ENCODE peak calls at places on chromosomes 12 and 14, in five cellular contexts. K is mammary epithelial cell, F is choroid plexus epithelial cell, H is BE2C, G is MM.1S. C is an unnamed sample.

GRCh38 chr12:31408778-31409177 is 82.8 kb upstream of the SINHCAF start:
- DNase-seq in H (no peak), F (no peak), K (no peak), G (no peak), C (no peak)

GRCh38 chr14:20811994-20812393 is 9.3 kb upstream of the RNASE1 start:
- DNase-seq in H (no peak), G (no peak), F (no peak), K (no peak), C (no peak)

GRCh38 chr14:90277581-90278198 is 21.3 kb downstream of the PSMC1 start:
- DNase-seq in K (no peak), G (no peak), F (no peak), H (no peak), C (no peak)

GRCh38 chr14:68715032-68715924 is 77.6 kb downstream of the ZFP36L1 start:
- DNase-seq in G (no peak), K (peak), F (peak), H (no peak), C (no peak)

GRCh38 chr14:90721619-90722305 is 94.5 kb downstream of the TTC7B start:
- DNase-seq in G (no peak), K (peak), H (no peak), F (no peak), C (no peak)

GRCh38 chr12:10339441-10339840 is 31.8 kb downstream of the KLRD1 start:
- DNase-seq in H (no peak), G (no peak), F (peak), K (peak), C (no peak)

GRCh38 chr14:33163109-33163508 is 224.4 kb downstream of the NPAS3 start:
- DNase-seq in G (no peak), H (no peak), K (no peak), F (no peak), C (no peak)

GRCh38 chr12:14239350-14239934 is 126.0 kb upstream of the ATF7IP start:
- DNase-seq in K (peak), F (peak), H (peak), G (peak), C (peak)

GRCh38 chr12:31728289-31728916 is 418 bp downstream of the AMN1 start:
- DNase-seq in G (no peak), H (no peak), K (no peak), F (no peak), C (peak)

GRCh38 chr12:47393403-47393790 is 312.4 kb downstream of the RPAP3 start:
- DNase-seq in G (no peak), H (no peak), K (no peak), F (peak), C (no peak)

GRCh38 chr12:106600503-106600902 is 17.7 kb downstream of the RFX4 start:
- DNase-seq in K (no peak), G (no peak), F (no peak), H (no peak), C (no peak)

GRCh38 chr14:95409472-95410307 is 90.0 kb upstream of the CLMN start:
- DNase-seq in F (no peak), G (no peak), H (no peak), K (no peak), C (no peak)

GRCh38 chr12:78007173-78007572 is 176.5 kb downstream of the NAV3 start:
- DNase-seq in F (no peak), K (no peak), H (no peak), G (no peak), C (no peak)

GRCh38 chr12:13121568-13121967 is 18.1 kb upstream of the GSG1 start:
- DNase-seq in K (no peak), G (no peak), H (no peak), F (no peak), C (no peak)

GRCh38 chr12:113359133-113359938 is 949 bp downstream of the PLBD2 start:
- DNase-seq in G (no peak), H (no peak), K (no peak), F (no peak), C (no peak)

GRCh38 chr12:121060149-121061001 is 21.3 kb upstream of the OASL start:
- DNase-seq in K (no peak), F (peak), G (peak), H (no peak), C (peak)

GRCh38 chr14:92253381-92253894 is 69.5 kb upstream of the SLC24A4 start:
- DNase-seq in G (no peak), H (no peak), K (no peak), F (peak), C (no peak)

GRCh38 chr12:48027183-48028002 is 23.1 kb upstream of the COL2A1 start:
- DNase-seq in H (no peak), F (no peak), G (no peak), K (no peak), C (no peak)

GRCh38 chr12:66920205-66920604 is 241.3 kb upstream of the GRIP1 start:
- DNase-seq in H (no peak), K (no peak), F (no peak), G (no peak), C (no peak)

GRCh38 chr12:120496353-120497340 is 734 bp downstream of the DYNLL1 start:
- DNase-seq in H (peak), F (peak), G (peak), K (peak), C (peak)

GRCh38 chr12:6612247-6612646 is 5.1 kb upstream of the CHD4 start:
- DNase-seq in F (no peak), K (no peak), G (peak), H (no peak), C (no peak)

GRCh38 chr12:104454997-104455396 is 1.8 kb upstream of the CHST11 start:
- DNase-seq in G (no peak), H (no peak), K (peak), F (no peak), C (no peak)

GRCh38 chr12:6534158-6534913 is at the start of gene GAPDH:
- DNase-seq in G (peak), K (peak), F (peak), H (peak), C (peak)

GRCh38 chr12:123752046-123752445 is 10.1 kb upstream of the DNAH10 start:
- DNase-seq in G (no peak), H (no peak), K (peak), F (no peak), C (no peak)

DNA sequence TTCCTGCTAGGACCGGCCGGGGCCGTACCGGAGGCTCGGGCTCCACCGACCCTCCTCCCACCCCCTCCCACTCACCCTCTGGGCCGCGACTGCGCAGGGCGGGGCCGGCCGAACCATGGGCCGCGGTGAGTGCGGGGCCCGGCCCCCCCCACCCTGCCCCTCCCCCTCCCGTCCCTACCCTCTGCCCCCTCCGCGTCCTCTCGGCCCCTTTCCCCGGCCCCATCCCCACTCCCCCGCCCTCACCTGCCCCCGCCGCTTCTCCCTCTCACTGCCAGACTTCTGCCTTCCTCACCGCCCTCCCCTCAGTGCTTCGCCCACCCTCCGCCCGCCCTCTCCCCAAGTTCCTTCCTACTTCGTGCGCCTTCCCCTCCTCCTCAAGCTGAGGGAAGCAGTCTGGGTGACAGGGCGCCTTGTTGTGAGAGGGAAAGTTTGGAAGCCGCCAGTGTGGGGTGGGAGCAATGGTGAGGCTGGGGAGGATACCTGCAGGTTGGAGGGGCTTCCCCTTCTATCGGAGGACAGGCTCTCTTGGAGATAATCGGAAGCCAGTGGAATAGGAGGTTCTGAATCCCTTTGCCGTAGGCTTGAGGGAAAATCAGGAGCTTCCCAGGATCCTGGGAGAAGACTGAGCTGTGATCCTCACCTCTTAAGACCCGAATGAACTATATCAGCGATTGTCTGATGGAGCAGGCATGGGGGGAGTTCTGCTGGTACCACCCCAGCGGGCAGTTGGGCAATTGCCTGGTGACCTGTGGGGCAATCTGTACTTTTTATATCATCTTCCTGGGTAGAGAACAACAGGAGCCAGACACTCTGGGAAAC is 472 bp downstream of the MBD6 start:
- DNase-seq in F (peak), H (peak), G (peak), K (peak), C (no peak)
- TF ChIP-seq CTCF in F (no peak), H (no peak), G (no peak), K (no peak), C (peak)

DNA sequence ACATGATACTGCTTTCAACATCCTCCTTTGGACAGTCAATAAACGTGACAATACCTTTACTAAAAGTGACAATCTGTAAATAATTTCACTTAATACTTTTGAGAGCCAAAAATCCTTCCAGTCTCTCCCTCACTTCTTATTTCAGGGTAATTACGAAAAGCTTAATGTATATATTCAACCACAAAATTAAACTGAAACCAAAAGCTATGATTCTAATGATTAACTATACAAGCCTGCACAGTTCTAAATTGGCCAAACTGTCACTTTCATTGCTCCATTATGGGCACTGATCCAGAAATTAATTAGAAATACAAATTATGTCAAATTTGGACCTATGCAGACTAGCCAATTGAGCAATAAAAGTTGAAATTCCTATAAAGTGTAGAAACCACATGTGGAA is 696.5 kb upstream of the MIS18BP1 start:
- DNase-seq in F (no peak), G (no peak), H (no peak), K (no peak), C (no peak)
- TF ChIP-seq CTCF in F (no peak), G (no peak), H (no peak), K (no peak), C (no peak)

DNA sequence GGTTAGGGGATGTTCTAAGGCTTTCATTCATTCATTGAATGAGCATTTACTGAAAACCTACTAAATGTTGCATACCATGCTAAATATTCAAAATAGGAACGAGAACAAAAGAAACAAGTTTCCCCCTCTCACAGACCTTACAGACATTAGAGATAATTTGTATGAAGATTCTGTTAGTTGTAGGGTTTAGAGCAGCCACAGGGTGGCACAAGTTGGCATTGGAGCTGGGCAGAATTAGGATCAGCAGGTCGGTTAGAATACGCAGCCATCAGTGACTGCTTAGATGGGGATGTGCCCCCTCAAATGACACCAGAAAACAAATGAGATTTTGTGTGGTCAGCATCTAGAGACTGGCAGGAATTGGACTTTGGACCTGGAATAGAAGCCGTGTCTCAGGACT is 166.3 kb upstream of the DAAM1 start:
- DNase-seq in K (no peak), G (no peak), F (no peak), H (no peak), C (no peak)
- TF ChIP-seq CTCF in K (peak), G (peak), F (peak), H (peak), C (peak)

GRCh38 chr12:115811929-115812328 is 465.6 kb downstream of the MED13L start:
- DNase-seq in K (no peak), G (no peak), F (peak), H (no peak), C (no peak)
- TF ChIP-seq CTCF in K (no peak), G (no peak), F (no peak), H (no peak), C (no peak)

DNA sequence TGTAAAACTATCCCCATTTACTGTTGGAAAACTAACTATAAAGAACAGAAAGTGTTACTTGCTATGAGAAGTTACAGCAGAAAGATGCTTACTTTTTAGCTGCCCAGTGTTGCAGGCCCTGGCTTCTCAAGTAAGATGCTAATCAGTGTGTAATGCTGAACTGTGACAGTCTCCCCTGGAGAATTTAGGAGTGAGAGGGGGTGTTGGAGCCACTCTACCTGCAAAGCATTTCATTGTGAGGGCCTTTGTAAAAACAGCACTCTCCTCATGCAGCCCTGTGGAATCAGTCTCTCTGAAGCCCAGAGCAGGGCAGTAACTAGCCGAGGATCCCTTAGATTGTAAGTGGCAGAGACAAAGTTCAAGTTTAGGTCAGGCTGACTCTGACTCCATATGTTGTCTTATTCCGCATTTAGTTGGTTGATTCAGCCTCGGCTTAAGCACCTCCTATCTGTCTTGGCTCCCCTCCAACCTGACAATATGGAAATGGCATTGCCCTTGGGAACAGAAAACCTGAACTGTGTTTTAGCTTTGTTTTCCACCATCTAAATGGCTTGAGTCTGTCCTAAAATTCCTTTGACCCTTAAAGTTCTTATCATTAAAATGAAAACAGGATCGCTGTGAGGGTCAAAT is 141.3 kb downstream of the PRKCH start:
- DNase-seq in H (peak), K (peak), G (no peak), F (peak), C (peak)
- TF ChIP-seq CTCF in H (peak), K (no peak), G (no peak), F (peak), C (no peak)

GRCh38 chr12:65123435-65124063 is 2.4 kb upstream of the WIF1 start:
- DNase-seq in F (peak), K (peak), H (peak), G (peak), C (peak)

GRCh38 chr12:65121956-65122469 is 908 bp upstream of the WIF1 start:
- DNase-seq in K (no peak), F (no peak), H (no peak), G (no peak), C (no peak)

GRCh38 chr12:65119063-65119462 is 2.0 kb downstream of the WIF1 start:
- DNase-seq in K (no peak), H (no peak), F (no peak), G (no peak), C (no peak)

GRCh38 chr12:65122661-65123060 is 1.6 kb upstream of the WIF1 start:
- DNase-seq in G (no peak), K (no peak), H (no peak), F (no peak), C (no peak)

GRCh38 chr12:65121049-65121955 is at the start of gene WIF1:
- DNase-seq in G (no peak), F (no peak), H (peak), K (peak), C (peak)
- TF ChIP-seq CTCF in G (peak), F (peak), H (peak), K (peak), C (peak)

DNA sequence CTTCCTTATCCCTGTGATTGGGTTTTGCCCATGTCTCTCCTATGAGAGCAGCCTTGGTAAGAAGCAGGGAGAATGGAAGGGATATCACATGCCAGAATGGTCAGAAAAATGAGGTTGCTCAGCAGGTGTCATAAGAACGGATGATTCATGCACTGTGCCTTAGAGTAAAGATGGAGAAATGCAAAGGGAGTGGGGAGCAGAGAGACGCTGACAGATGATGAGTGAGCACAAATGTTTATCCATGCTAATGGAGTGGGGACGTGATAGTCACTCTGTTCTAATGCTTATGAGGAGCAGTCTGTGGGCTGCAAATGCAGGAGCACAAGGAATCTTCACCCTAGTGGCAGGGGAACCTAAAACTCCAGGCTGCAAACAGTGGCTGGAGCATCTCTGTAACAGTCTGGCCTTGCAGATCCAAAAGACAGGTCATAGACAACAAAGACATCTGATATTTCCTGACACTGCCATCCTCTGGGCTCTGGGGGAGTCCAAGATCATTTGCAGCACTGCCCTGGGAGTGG is 243.2 kb downstream of the CACNA1C start:
- DNase-seq in K (peak), H (no peak), F (peak), G (no peak), C (no peak)
- TF ChIP-seq CTCF in K (no peak), H (no peak), F (no peak), G (no peak), C (no peak)

DNA sequence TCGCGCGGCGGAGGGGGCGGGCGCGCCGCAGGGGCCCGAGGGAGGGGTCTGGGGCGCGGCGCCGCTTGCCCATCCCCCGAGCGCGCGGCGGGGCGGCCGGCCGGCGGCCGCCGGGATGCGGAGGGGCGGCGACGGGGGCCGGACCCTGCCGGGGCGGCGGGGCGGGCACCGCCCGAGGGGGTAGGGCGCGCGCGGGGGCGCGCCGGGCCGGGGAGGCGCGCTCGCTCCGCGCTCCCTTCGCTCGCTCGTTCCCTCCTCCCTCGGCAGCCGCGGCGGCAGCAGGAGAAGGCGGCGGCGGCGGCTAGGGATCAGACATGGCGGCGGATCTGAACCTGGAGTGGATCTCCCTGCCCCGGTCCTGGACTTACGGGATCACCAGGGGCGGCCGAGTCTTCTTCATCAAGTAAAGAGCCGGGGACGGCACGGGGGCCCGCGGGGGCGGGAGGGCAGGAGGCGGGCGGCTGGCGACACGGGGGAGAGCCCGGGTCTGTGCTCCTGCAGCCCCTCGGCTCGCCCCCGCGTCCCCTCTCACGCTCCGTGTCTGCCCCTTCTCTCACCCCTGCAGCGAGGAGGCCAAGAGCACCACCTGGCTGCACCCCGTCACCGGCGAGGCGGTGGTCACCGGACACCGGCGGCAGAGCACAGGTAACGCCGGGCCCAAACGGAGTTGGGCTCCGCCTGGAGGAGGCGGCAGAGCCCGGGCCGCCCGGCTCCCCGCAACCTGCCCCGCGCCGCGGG is at the start of gene PLEKHA5:
- DNase-seq in K (peak), H (peak), F (peak), G (peak), C (peak)
- TF ChIP-seq CTCF in K (peak), H (no peak), F (no peak), G (peak), C (no peak)